ENCODE peak calls at places on chromosomes 4 and X, in five cellular contexts. R is ELF-1, U is T-helper 17 cell, S is tibial artery, N is hypothalamus. E is an unnamed sample.

GRCh38 chrX:15724911-15725310 is 13.2 kb upstream of the CA5B start:
- DNase-seq in R (no peak), U (no peak), S (no peak), N (no peak), E (no peak)

GRCh38 chr4:152094851-152095700 is 334.3 kb upstream of the GATB start:
- DNase-seq in R (no peak), U (no peak), S (no peak), N (no peak), E (peak)

GRCh38 chr4:41155194-41155830 is 59.0 kb downstream of the APBB2 start:
- DNase-seq in R (no peak), U (no peak), S (no peak), N (no peak), E (no peak)

GRCh38 chr4:1593038-1593417 is 91.1 kb downstream of the FAM53A start:
- DNase-seq in R (no peak), U (no peak), S (no peak), N (no peak), E (no peak)

GRCh38 chrX:74248889-74249288 is 55.1 kb upstream of the ZCCHC13 start:
- DNase-seq in R (peak), U (no peak), S (peak), N (no peak), E (no peak)

GRCh38 chr4:337932-338758 is 531 bp downstream of the ZNF141 start:
- DNase-seq in R (no peak), U (no peak), S (no peak), N (peak), E (no peak)

GRCh38 chrX:57368158-57368557 is 81.7 kb downstream of the FAAH2 start:
- DNase-seq in R (no peak), U (no peak), S (no peak), N (no peak), E (no peak)

GRCh38 chr4:85701881-85702321 is 227.0 kb downstream of the ARHGAP24 start:
- DNase-seq in R (no peak), U (no peak), S (no peak), N (no peak), E (no peak)

GRCh38 chrX:24979081-24979480 is 36.7 kb downstream of the ARX start:
- DNase-seq in R (no peak), U (no peak), S (no peak), N (no peak), E (no peak)

GRCh38 chr4:6121276-6121850 is 79.0 kb downstream of the JAKMIP1 start:
- DNase-seq in R (no peak), U (no peak), S (peak), N (no peak), E (no peak)

GRCh38 chr4:180456928-180457327 is 1786.3 kb upstream of the TENM3 start:
- DNase-seq in R (no peak), U (no peak), S (no peak), N (no peak), E (no peak)

GRCh38 chr4:6008092-6008551 is 10.1 kb downstream of the C4orf50 start:
- DNase-seq in R (peak), U (no peak), S (no peak), N (no peak), E (no peak)

GRCh38 chr4:13705521-13706035 is 78.1 kb upstream of the BOD1L1 start:
- DNase-seq in R (peak), U (no peak), S (no peak), N (peak), E (no peak)

GRCh38 chr4:25113915-25114904 is 46.0 kb downstream of the SEPSECS start:
- DNase-seq in R (no peak), U (no peak), S (no peak), N (no peak), E (no peak)

GRCh38 chr4:102403115-102403514 is 57.8 kb upstream of the SLC39A8 start:
- DNase-seq in R (no peak), U (no peak), S (no peak), N (no peak), E (no peak)

GRCh38 chr4:165716472-165716871 is 156.6 kb upstream of the TLL1 start:
- DNase-seq in R (no peak), U (no peak), S (no peak), N (no peak), E (no peak)

GRCh38 chr4:117845270-117845669 is 189.0 kb upstream of the NDST3 start:
- DNase-seq in R (no peak), U (no peak), S (no peak), N (no peak), E (no peak)

GRCh38 chrX:40845331-40845911 is 110.1 kb upstream of the MED14 start:
- DNase-seq in R (peak), U (no peak), S (no peak), N (peak), E (no peak)

GRCh38 chrX:112380541-112381278 is 298.1 kb upstream of the TRPC5 start:
- DNase-seq in R (no peak), U (no peak), S (no peak), N (no peak), E (no peak)

GRCh38 chr4:109977854-109978501 is 65.3 kb downstream of the EGF start:
- DNase-seq in R (no peak), U (no peak), S (no peak), N (no peak), E (no peak)

GRCh38 chr4:81493895-81494490 is 22.3 kb upstream of the RASGEF1B start:
- DNase-seq in R (no peak), U (no peak), S (no peak), N (no peak), E (no peak)

GRCh38 chr4:87239821-87240220 is 19.4 kb upstream of the KLHL8 start:
- DNase-seq in R (no peak), U (no peak), S (no peak), N (no peak), E (no peak)

E was measured in T-helper 1 cell.